ENCODE peak calls at places on chromosomes 5 and 9, in seven cellular contexts. One of them, this sample, is unnamed. For H3K4me1, the result is how much of the 10 kb centered on the place peaks cover.

GRCh38 chr5:156595132-156595787 is 254.8 kb upstream of the PPP1R2B start:
- DNase-seq in adipocyte: peak
- DNase-seq in SJSA1: no peak
- DNase-seq in A549: no peak
- DNase-seq in IMR-90: no peak
- DNase-seq in fibroblast of lung: peak
- DNase-seq in spleen: no peak
- DNase-seq in this sample: peak

GRCh38 chr5:124650960-124651662 is 95.3 kb downstream of the ZNF608 start:
- DNase-seq in adipocyte: peak
- DNase-seq in A549: no peak
- DNase-seq in SJSA1: peak
- DNase-seq in fibroblast of lung: peak
- DNase-seq in IMR-90: peak
- DNase-seq in spleen: no peak
- DNase-seq in this sample: no peak

GRCh38 chr9:73816905-73817304 is 665.2 kb downstream of the ANXA1 start:
- DNase-seq in A549: no peak
- DNase-seq in adipocyte: no peak
- DNase-seq in spleen: no peak
- DNase-seq in IMR-90: no peak
- DNase-seq in SJSA1: no peak
- DNase-seq in fibroblast of lung: no peak
- DNase-seq in this sample: no peak

GRCh38 chr5:36267905-36268304 is 26.2 kb upstream of the NADK2 start:
- DNase-seq in A549: no peak
- DNase-seq in IMR-90: no peak
- DNase-seq in adipocyte: no peak
- DNase-seq in fibroblast of lung: no peak
- DNase-seq in SJSA1: no peak
- DNase-seq in spleen: no peak
- DNase-seq in this sample: no peak

GRCh38 chr9:8694983-8695588 is 895.5 kb upstream of the DMAC1 start:
- DNase-seq in A549: no peak
- DNase-seq in SJSA1: no peak
- DNase-seq in IMR-90: no peak
- DNase-seq in fibroblast of lung: no peak
- DNase-seq in adipocyte: no peak
- DNase-seq in spleen: no peak
- DNase-seq in this sample: no peak

GRCh38 chr5:57303985-57304384 is 130.1 kb downstream of the GPBP1 start:
- DNase-seq in IMR-90: no peak
- DNase-seq in SJSA1: no peak
- DNase-seq in A549: no peak
- DNase-seq in adipocyte: no peak
- DNase-seq in spleen: no peak
- DNase-seq in fibroblast of lung: no peak
- DNase-seq in this sample: no peak

GRCh38 chr5:56964173-56964572 is 12.2 kb upstream of the MIER3 start:
- DNase-seq in adipocyte: no peak
- DNase-seq in SJSA1: no peak
- DNase-seq in spleen: no peak
- DNase-seq in A549: no peak
- DNase-seq in fibroblast of lung: no peak
- DNase-seq in IMR-90: no peak
- DNase-seq in this sample: no peak

GRCh38 chr9:114947058-114947457 is 16.7 kb upstream of the TNFSF8 start:
- DNase-seq in fibroblast of lung: no peak
- DNase-seq in SJSA1: no peak
- DNase-seq in IMR-90: no peak
- DNase-seq in adipocyte: no peak
- DNase-seq in spleen: no peak
- DNase-seq in A549: no peak
- DNase-seq in this sample: no peak

GRCh38 chr9:126500600-126501382 is 112.9 kb upstream of the LMX1B start:
- DNase-seq in spleen: peak
- DNase-seq in A549: peak
- DNase-seq in SJSA1: peak
- DNase-seq in fibroblast of lung: peak
- DNase-seq in adipocyte: peak
- DNase-seq in IMR-90: peak
- DNase-seq in this sample: peak

GRCh38 chr5:131262953-131263541 is 806 bp upstream of the CDC42SE2 start:
- DNase-seq in IMR-90: no peak
- DNase-seq in spleen: no peak
- DNase-seq in fibroblast of lung: no peak
- DNase-seq in adipocyte: no peak
- DNase-seq in A549: no peak
- DNase-seq in SJSA1: peak
- DNase-seq in this sample: peak

GRCh38 chr9:89477811-89478583 is 19.9 kb downstream of the SEMA4D start:
- DNase-seq in IMR-90: peak
- DNase-seq in adipocyte: no peak
- DNase-seq in spleen: no peak
- DNase-seq in SJSA1: peak
- DNase-seq in A549: no peak
- DNase-seq in fibroblast of lung: no peak
- DNase-seq in this sample: no peak

GRCh38 chr9:87564111-87564510 is 66.4 kb downstream of the DAPK1 start:
- DNase-seq in IMR-90: no peak
- DNase-seq in adipocyte: no peak
- DNase-seq in spleen: no peak
- DNase-seq in A549: no peak
- DNase-seq in SJSA1: peak
- DNase-seq in fibroblast of lung: no peak
- DNase-seq in this sample: no peak

GRCh38 chr5:180093651-180094382 is 22.3 kb upstream of the RNF130 start:
- DNase-seq in IMR-90: no peak
- DNase-seq in adipocyte: no peak
- DNase-seq in A549: no peak
- DNase-seq in spleen: no peak
- DNase-seq in SJSA1: no peak
- DNase-seq in fibroblast of lung: no peak
- DNase-seq in this sample: peak

DNA sequence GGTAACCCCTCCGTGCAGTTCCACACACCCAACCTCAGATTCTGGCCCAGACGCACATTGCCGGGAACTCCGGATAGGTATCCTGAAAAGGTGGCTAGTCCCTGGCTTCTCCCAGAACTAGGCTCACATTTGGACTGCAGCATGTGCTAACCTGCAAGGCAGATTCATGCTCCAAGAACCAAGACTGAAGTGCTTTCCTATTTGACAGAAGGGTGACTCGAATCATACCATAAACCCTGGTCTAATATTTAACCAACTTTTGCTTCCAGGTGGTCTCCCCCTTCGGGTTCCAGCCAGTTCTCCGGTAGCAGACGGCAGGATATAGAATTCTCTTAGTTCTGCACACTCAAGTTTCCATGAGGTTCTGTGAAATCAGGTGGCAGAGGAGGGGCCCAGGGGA is 7.7 kb downstream of the PTGES start:
- DNase-seq in A549: no peak
- DNase-seq in SJSA1: no peak
- DNase-seq in IMR-90: no peak
- DNase-seq in spleen: no peak
- DNase-seq in adipocyte: no peak
- DNase-seq in fibroblast of lung: no peak
- DNase-seq in this sample: no peak
- H3K4me1 ChIP-seq in A549: under half
- H3K4me1 ChIP-seq in SJSA1: under half
- H3K4me1 ChIP-seq in IMR-90: under half
- H3K4me1 ChIP-seq in spleen: under half
- H3K4me1 ChIP-seq in adipocyte: under half
- H3K4me1 ChIP-seq in fibroblast of lung: under half
- H3K4me1 ChIP-seq in this sample: under half

GRCh38 chr5:109853362-109853761 is 163.6 kb downstream of the MAN2A1 start:
- DNase-seq in SJSA1: no peak
- DNase-seq in A549: no peak
- DNase-seq in fibroblast of lung: no peak
- DNase-seq in IMR-90: no peak
- DNase-seq in adipocyte: no peak
- DNase-seq in spleen: no peak
- DNase-seq in this sample: no peak
- H3K4me1 ChIP-seq in SJSA1: under half
- H3K4me1 ChIP-seq in A549: under half
- H3K4me1 ChIP-seq in fibroblast of lung: under half
- H3K4me1 ChIP-seq in IMR-90: under half
- H3K4me1 ChIP-seq in adipocyte: under half
- H3K4me1 ChIP-seq in spleen: under half
- H3K4me1 ChIP-seq in this sample: under half

DNA sequence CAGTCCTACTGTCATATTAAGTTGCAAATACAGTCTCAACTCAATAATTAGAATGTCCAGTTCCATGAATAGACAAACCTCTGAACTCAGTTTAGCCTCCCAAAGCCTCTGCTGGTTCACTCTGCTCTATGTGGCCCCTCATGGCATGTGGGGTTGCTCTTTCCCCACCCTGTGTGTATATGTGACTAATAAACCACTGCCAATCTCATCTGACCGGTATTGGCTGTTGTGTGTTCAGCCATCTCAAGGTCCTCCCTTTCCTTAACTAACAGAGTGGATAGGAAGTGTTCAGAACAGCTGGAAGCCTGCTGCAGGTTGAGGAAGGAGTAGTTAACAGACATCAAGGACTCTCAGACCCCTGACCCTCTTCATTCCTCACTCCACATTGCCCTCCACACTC is 55.3 kb downstream of the IL33 start:
- DNase-seq in IMR-90: no peak
- DNase-seq in A549: no peak
- DNase-seq in SJSA1: no peak
- DNase-seq in fibroblast of lung: peak
- DNase-seq in adipocyte: no peak
- DNase-seq in spleen: no peak
- DNase-seq in this sample: no peak
- H3K4me1 ChIP-seq in IMR-90: under half
- H3K4me1 ChIP-seq in A549: under half
- H3K4me1 ChIP-seq in SJSA1: under half
- H3K4me1 ChIP-seq in fibroblast of lung: under half
- H3K4me1 ChIP-seq in adipocyte: under half
- H3K4me1 ChIP-seq in spleen: under half
- H3K4me1 ChIP-seq in this sample: under half

DNA sequence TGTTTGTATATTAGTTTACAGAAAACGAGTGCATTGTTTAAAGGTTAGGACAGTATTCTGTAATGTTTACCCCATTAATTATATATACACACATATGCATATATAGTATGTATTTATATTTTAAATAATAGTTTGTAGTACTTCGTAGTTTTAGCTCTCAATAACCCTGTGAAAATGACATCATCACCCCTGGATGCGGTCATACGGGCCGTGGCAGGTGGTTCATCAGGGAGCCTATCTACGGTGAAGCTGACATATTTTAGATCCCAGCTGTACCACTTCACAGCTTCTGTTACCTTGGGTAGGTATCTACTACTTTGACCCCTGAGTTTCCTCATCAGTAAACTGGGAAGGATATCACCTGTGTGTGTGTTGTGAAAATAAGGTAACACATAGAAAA is 87.1 kb downstream of the NR3C1 start:
- DNase-seq in fibroblast of lung: no peak
- DNase-seq in IMR-90: no peak
- DNase-seq in A549: no peak
- DNase-seq in spleen: no peak
- DNase-seq in adipocyte: no peak
- DNase-seq in SJSA1: no peak
- DNase-seq in this sample: no peak
- H3K4me1 ChIP-seq in fibroblast of lung: under half
- H3K4me1 ChIP-seq in IMR-90: under half
- H3K4me1 ChIP-seq in A549: half or more
- H3K4me1 ChIP-seq in spleen: under half
- H3K4me1 ChIP-seq in adipocyte: half or more
- H3K4me1 ChIP-seq in SJSA1: half or more
- H3K4me1 ChIP-seq in this sample: half or more